ENCODE peak calls at places on chromosomes 16 and 17, in ten cellular contexts. G is NCI-H1092; B is AML-193; Y is GDM1; T is NB4; R is dorsolateral prefrontal cortex; Q is GM04504; D is cardiac septum; S is stimulated activated CD4-positive, alpha-beta T cell treated with anti-CD3 and anti-CD28 coated beads, Interleukin-15, amount 100 ng/mL, for 24 hours; A is activated CD8-positive, alpha-beta memory T cell treated with anti-CD3 and anti-CD28 coated beads for 48 hours. H is an unnamed sample.

GRCh38 chr16:23423496-23424049 is 29.4 kb downstream of the COG7 start:
- DNase-seq in G (no peak), B (no peak), Y (no peak), T (no peak), R (no peak), Q (peak), D (peak), S (no peak), A (no peak), H (no peak)

GRCh38 chr16:10736926-10737625 is 6.6 kb upstream of the NUBP1 start:
- DNase-seq in G (peak), B (peak), Y (peak), T (peak), R (no peak), Q (no peak), D (no peak), S (peak), A (peak), H (peak)

GRCh38 chr16:12245088-12245922 is 268.8 kb downstream of the SNX29 start:
- DNase-seq in G (peak), B (no peak), Y (no peak), T (no peak), R (no peak), Q (no peak), D (no peak), S (no peak), A (no peak), H (no peak)

GRCh38 chr16:72876221-72876620 is 171.7 kb downstream of the ZFHX3 start:
- DNase-seq in G (no peak), B (peak), Y (peak), T (peak), R (no peak), Q (peak), D (peak), S (peak), A (peak), H (peak)

GRCh38 chr16:81483064-81483969 is 38.7 kb downstream of the CMIP start:
- DNase-seq in G (no peak), B (peak), Y (no peak), T (peak), R (no peak), Q (no peak), D (no peak), S (no peak), A (no peak), H (peak)

GRCh38 chr16:53982631-53983042 is 278.7 kb downstream of the FTO start:
- DNase-seq in G (no peak), B (no peak), Y (no peak), T (no peak), R (no peak), Q (no peak), D (no peak), S (no peak), A (no peak), H (no peak)

GRCh38 chr17:82213251-82214011 is 789 bp upstream of the CCDC57 start:
- DNase-seq in G (peak), B (no peak), Y (no peak), T (peak), R (peak), Q (peak), D (no peak), S (peak), A (no peak), H (no peak)

GRCh38 chr16:49889725-49890397 is 33.9 kb upstream of the ZNF423 start:
- DNase-seq in G (no peak), B (no peak), Y (no peak), T (no peak), R (no peak), Q (no peak), D (no peak), S (no peak), A (no peak), H (no peak)

GRCh38 chr16:84554627-84555328 is 50.3 kb upstream of the MEAK7 start:
- DNase-seq in G (no peak), B (no peak), Y (no peak), T (no peak), R (no peak), Q (no peak), D (no peak), S (no peak), A (no peak), H (no peak)

GRCh38 chr16:31708348-31708747 is 165.3 kb upstream of the ZNF267 start:
- DNase-seq in G (no peak), B (no peak), Y (no peak), T (no peak), R (no peak), Q (no peak), D (no peak), S (no peak), A (no peak), H (no peak)

GRCh38 chr16:718922-719321 is 2.0 kb upstream of the ANTKMT start:
- DNase-seq in G (no peak), B (no peak), Y (no peak), T (no peak), R (no peak), Q (no peak), D (no peak), S (no peak), A (no peak), H (no peak)

GRCh38 chr17:65557349-65558310 is 3.8 kb downstream of the AXIN2 start:
- DNase-seq in G (no peak), B (no peak), Y (no peak), T (no peak), R (no peak), Q (no peak), D (no peak), S (peak), A (no peak), H (peak)

GRCh38 chr16:16864536-16864935 is 485.6 kb downstream of the NPIPA7 start:
- DNase-seq in G (no peak), B (no peak), Y (no peak), T (no peak), R (no peak), Q (no peak), D (no peak), S (no peak), A (no peak), H (no peak)

GRCh38 chr17:39889200-39889599 is 21.2 kb downstream of the ZPBP2 start:
- DNase-seq in G (no peak), B (no peak), Y (no peak), T (no peak), R (no peak), Q (no peak), D (no peak), S (no peak), A (no peak), H (no peak)

GRCh38 chr17:44108440-44109311 is 14.8 kb downstream of the HDAC5 start:
- DNase-seq in G (no peak), B (no peak), Y (no peak), T (no peak), R (peak), Q (peak), D (peak), S (no peak), A (no peak), H (peak)

GRCh38 chr17:32827227-32827626 is 49.7 kb downstream of the MYO1D start:
- DNase-seq in G (no peak), B (no peak), Y (no peak), T (no peak), R (no peak), Q (no peak), D (no peak), S (no peak), A (no peak), H (no peak)

GRCh38 chr17:38797828-38798227 is 1.5 kb downstream of the PIP4K2B start:
- DNase-seq in G (no peak), B (no peak), Y (no peak), T (no peak), R (no peak), Q (no peak), D (no peak), S (no peak), A (no peak), H (no peak)

GRCh38 chr17:17350491-17351355 is 47.5 kb downstream of the NT5M start:
- DNase-seq in G (no peak), B (no peak), Y (no peak), T (no peak), R (peak), Q (no peak), D (peak), S (no peak), A (no peak), H (no peak)

GRCh38 chr16:70553175-70553574 is 29.6 kb downstream of the SF3B3 start:
- DNase-seq in G (no peak), B (no peak), Y (no peak), T (no peak), R (no peak), Q (no peak), D (no peak), S (no peak), A (no peak), H (no peak)

GRCh38 chr16:56637814-56638750 is at the start of gene MT1A:
- DNase-seq in G (no peak), B (no peak), Y (no peak), T (no peak), R (peak), Q (no peak), D (peak), S (peak), A (no peak), H (no peak)

GRCh38 chr17:30256756-30257506 is 21.4 kb upstream of the SLC6A4 start:
- DNase-seq in G (no peak), B (no peak), Y (no peak), T (no peak), R (no peak), Q (peak), D (no peak), S (no peak), A (no peak), H (no peak)

GRCh38 chr16:30490210-30490609 is 17.7 kb downstream of the ITGAL start:
- DNase-seq in G (no peak), B (no peak), Y (peak), T (no peak), R (no peak), Q (no peak), D (no peak), S (no peak), A (no peak), H (peak)

GRCh38 chr17:19243838-19244237 is 6.7 kb downstream of the EPN2 start:
- DNase-seq in G (no peak), B (no peak), Y (no peak), T (no peak), R (no peak), Q (no peak), D (peak), S (no peak), A (no peak), H (no peak)

GRCh38 chr16:66382966-66383299 is 16.4 kb downstream of the CDH5 start:
- DNase-seq in G (no peak), B (no peak), Y (no peak), T (no peak), R (no peak), Q (no peak), D (no peak), S (no peak), A (no peak), H (no peak)

GRCh38 chr17:83203073-83203471 is 123.7 kb downstream of the METRNL start:
- DNase-seq in G (no peak), B (peak), Y (no peak), T (peak), R (peak), Q (peak), D (peak), S (no peak), A (no peak), H (peak)

GRCh38 chr17:17565471-17566365 is 25.8 kb downstream of the PEMT start:
- DNase-seq in G (no peak), B (no peak), Y (no peak), T (no peak), R (no peak), Q (no peak), D (no peak), S (no peak), A (no peak), H (no peak)

GRCh38 chr17:78346605-78347250 is 13.1 kb downstream of the SOCS3 start:
- DNase-seq in G (no peak), B (no peak), Y (no peak), T (no peak), R (no peak), Q (no peak), D (no peak), S (no peak), A (no peak), H (no peak)

GRCh38 chr17:36931697-36932382 is 5.4 kb upstream of the LHX1 start:
- DNase-seq in G (peak), B (no peak), Y (no peak), T (no peak), R (no peak), Q (no peak), D (peak), S (no peak), A (no peak), H (no peak)

GRCh38 chr17:64388961-64389565 is 1.6 kb downstream of the PECAM1 start:
- DNase-seq in G (no peak), B (no peak), Y (no peak), T (no peak), R (no peak), Q (no peak), D (no peak), S (no peak), A (no peak), H (no peak)

GRCh38 chr16:58733248-58733670 is 857 bp downstream of the GOT2 start:
- DNase-seq in G (no peak), B (no peak), Y (no peak), T (peak), R (no peak), Q (no peak), D (no peak), S (no peak), A (no peak), H (no peak)

GRCh38 chr16:3780570-3780969 is 63.2 kb upstream of the TRAP1 start:
- DNase-seq in G (no peak), B (peak), Y (peak), T (peak), R (no peak), Q (no peak), D (no peak), S (no peak), A (no peak), H (peak)

GRCh38 chr17:81397314-81398169 is 2.3 kb downstream of the BAHCC1 start:
- DNase-seq in G (peak), B (no peak), Y (no peak), T (peak), R (no peak), Q (no peak), D (no peak), S (peak), A (no peak), H (no peak)

GRCh38 chr17:74452841-74453661 is 13.4 kb upstream of the CD300A start:
- DNase-seq in G (peak), B (no peak), Y (no peak), T (no peak), R (no peak), Q (no peak), D (no peak), S (no peak), A (no peak), H (no peak)

GRCh38 chr16:69344171-69344570 is 4.6 kb downstream of the NIP7 start:
- DNase-seq in G (no peak), B (no peak), Y (no peak), T (no peak), R (no peak), Q (no peak), D (no peak), S (no peak), A (no peak), H (no peak)

GRCh38 chr17:2695243-2695960 is 16.2 kb downstream of the CLUH start:
- DNase-seq in G (no peak), B (no peak), Y (no peak), T (no peak), R (no peak), Q (no peak), D (peak), S (no peak), A (no peak), H (no peak)

GRCh38 chr16:27947696-27948095 is 115.8 kb downstream of the GSG1L start:
- DNase-seq in G (no peak), B (no peak), Y (no peak), T (no peak), R (no peak), Q (no peak), D (peak), S (no peak), A (no peak), H (no peak)

GRCh38 chr17:72176516-72176851 is 55.7 kb downstream of the SOX9 start:
- DNase-seq in G (peak), B (no peak), Y (no peak), T (no peak), R (no peak), Q (no peak), D (no peak), S (no peak), A (no peak), H (no peak)

H was measured in MV-4-11.